ENCODE peak calls at places on chromosomes 2 and 18, in six cellular contexts. A, X, Z, R, M and V are unnamed samples.

GRCh38 chr2:182854405-182855105 is 11.9 kb downstream of the FRZB start:
- DNase-seq in R (no peak), Z (no peak), X (no peak), M (no peak), A (no peak), V (no peak)

GRCh38 chr2:187345338-187345737 is 102.7 kb downstream of the CALCRL start:
- DNase-seq in A (no peak), Z (no peak), R (no peak), M (no peak), X (no peak), V (no peak)

GRCh38 chr2:234974501-234975385 is 22.9 kb downstream of the SH3BP4 start:
- DNase-seq in Z (peak), A (no peak), M (peak), R (no peak), X (no peak), V (no peak)

GRCh38 chr18:67694787-67695186 is 178.3 kb upstream of the DSEL start:
- DNase-seq in M (no peak), X (no peak), Z (peak), R (no peak), A (no peak), V (no peak)

GRCh38 chr18:5627756-5628511 is 84.1 kb upstream of the EPB41L3 start:
- DNase-seq in R (no peak), M (no peak), A (peak), Z (no peak), X (no peak), V (no peak)

GRCh38 chr2:119914266-119914665 is 98.6 kb upstream of the EPB41L5 start:
- DNase-seq in M (no peak), Z (no peak), X (no peak), A (peak), R (no peak), V (no peak)

GRCh38 chr2:205094031-205094430 is 548.8 kb downstream of the PARD3B start:
- DNase-seq in X (no peak), Z (no peak), A (no peak), R (no peak), M (no peak), V (no peak)

GRCh38 chr2:162636206-162636728 is 202.3 kb downstream of the KCNH7 start:
- DNase-seq in X (no peak), M (no peak), A (no peak), R (no peak), Z (no peak), V (no peak)

GRCh38 chr2:216389565-216389964 is 17.3 kb upstream of the MARCHF4 start:
- DNase-seq in M (peak), R (no peak), X (no peak), A (no peak), Z (peak), V (no peak)

GRCh38 chr2:210546424-210547223 is 9.8 kb upstream of the CPS1 start:
- DNase-seq in X (no peak), A (peak), M (no peak), Z (no peak), R (no peak), V (no peak)

GRCh38 chr2:98412751-98413445 is 31.8 kb upstream of the INPP4A start:
- DNase-seq in A (peak), X (peak), Z (peak), M (peak), R (no peak), V (peak)

GRCh38 chr18:22493255-22493654 is 75.5 kb upstream of the CTAGE1 start:
- DNase-seq in Z (no peak), X (no peak), M (no peak), R (no peak), A (peak), V (no peak)

GRCh38 chr18:5469340-5469739 is 74.5 kb downstream of the EPB41L3 start:
- DNase-seq in Z (no peak), M (no peak), R (no peak), X (no peak), A (no peak), V (no peak)

GRCh38 chr18:57301573-57302230 is 50.7 kb upstream of the ST8SIA3 start:
- DNase-seq in Z (no peak), M (no peak), X (no peak), A (no peak), R (peak), V (no peak)

GRCh38 chr2:72915907-72916742 is 1.2 kb upstream of the EMX1 start:
- DNase-seq in Z (peak), A (peak), R (peak), X (peak), M (no peak), V (no peak)

GRCh38 chr2:127324635-127325034 is 30.7 kb upstream of the ERCC3 start:
- DNase-seq in M (peak), R (no peak), Z (peak), X (peak), A (peak), V (no peak)

GRCh38 chr2:207772081-207772843 is 2.6 kb upstream of the FZD5 start:
- DNase-seq in M (peak), R (no peak), X (no peak), Z (peak), A (peak), V (no peak)

GRCh38 chr2:235860111-235860510 is 308.1 kb downstream of the GBX2 start:
- DNase-seq in A (no peak), R (no peak), Z (peak), M (no peak), X (no peak), V (no peak)

GRCh38 chr2:174570325-174570958 is 27.2 kb downstream of the WIPF1 start:
- DNase-seq in X (no peak), M (no peak), Z (no peak), R (no peak), A (no peak), V (no peak)

GRCh38 chr2:36697424-36698066 is 1.0 kb downstream of the VIT start:
- DNase-seq in A (no peak), Z (no peak), X (no peak), R (no peak), M (peak), V (no peak)

GRCh38 chr18:79953921-79954651 is 2.6 kb upstream of the SLC66A2 start:
- DNase-seq in R (no peak), Z (no peak), X (no peak), A (peak), M (no peak), V (no peak)

GRCh38 chr2:167264380-167264779 is 376.1 kb downstream of the XIRP2 start:
- DNase-seq in A (no peak), R (no peak), Z (peak), M (no peak), X (peak), V (no peak)

GRCh38 chr2:28327963-28328922 is 64.4 kb upstream of the FOSL2 start:
- DNase-seq in A (no peak), Z (no peak), X (no peak), M (peak), R (no peak), V (no peak)

GRCh38 chr2:216164087-216164486 is 54.9 kb downstream of the XRCC5 start:
- DNase-seq in X (peak), A (no peak), M (no peak), R (no peak), Z (no peak), V (no peak)

GRCh38 chr2:166563894-166564293 is 69.8 kb upstream of the SCN7A start:
- DNase-seq in A (no peak), X (no peak), R (no peak), M (no peak), Z (peak), V (no peak)

GRCh38 chr2:121634354-121635307 is 14.6 kb downstream of the CLASP1 start:
- DNase-seq in A (no peak), M (peak), Z (peak), R (no peak), X (no peak), V (no peak)

GRCh38 chr18:48919547-48919946 is 31.2 kb downstream of the SMAD7 start:
- DNase-seq in Z (no peak), R (no peak), A (no peak), M (no peak), X (no peak), V (no peak)

GRCh38 chr2:45904267-45904921 is 252.9 kb downstream of the PRKCE start:
- DNase-seq in X (no peak), Z (no peak), R (no peak), M (peak), A (no peak), V (no peak)

GRCh38 chr18:46152808-46153617 is 48.8 kb downstream of the HAUS1 start:
- DNase-seq in M (peak), A (no peak), X (no peak), R (peak), Z (no peak), V (no peak)

GRCh38 chr2:48346124-48346536 is 183.8 kb upstream of the STON1 start:
- DNase-seq in M (peak), R (no peak), A (peak), Z (peak), X (peak), V (no peak)

GRCh38 chr2:10717630-10718029 is 3.8 kb upstream of the ATP6V1C2 start:
- DNase-seq in X (no peak), A (no peak), M (peak), R (no peak), Z (peak), V (no peak)

GRCh38 chr2:175676813-175677212 is 325.3 kb downstream of the LNPK start:
- DNase-seq in M (no peak), X (no peak), R (no peak), Z (no peak), A (no peak), V (no peak)
- TF ChIP-seq CTCF in M (peak), X (no peak), R (peak), Z (no peak), A (no peak), V (no peak)

DNA sequence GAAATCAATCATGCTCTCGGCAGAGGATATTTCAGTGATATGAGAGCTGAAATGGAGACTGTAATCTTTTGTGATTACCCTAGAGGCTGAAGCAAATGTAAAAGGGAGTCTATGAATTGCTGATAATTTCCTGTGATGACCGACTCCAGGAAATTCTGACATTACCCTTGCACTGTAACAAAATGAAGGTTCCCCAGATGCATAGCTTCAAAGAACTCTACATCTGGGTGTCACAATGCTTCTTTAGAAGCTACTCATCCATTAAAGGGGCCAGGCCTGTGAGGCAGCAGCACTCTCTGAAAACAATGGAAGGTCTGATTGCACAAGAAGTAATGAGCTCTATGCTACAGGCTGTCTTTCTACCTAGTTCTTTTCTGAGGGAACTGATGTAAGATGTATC is 268.3 kb upstream of the SESTD1 start:
- DNase-seq in X (peak), R (no peak), A (no peak), Z (peak), M (no peak), V (no peak)
- TF ChIP-seq CTCF in X (no peak), R (no peak), A (no peak), Z (no peak), M (no peak), V (no peak)

DNA sequence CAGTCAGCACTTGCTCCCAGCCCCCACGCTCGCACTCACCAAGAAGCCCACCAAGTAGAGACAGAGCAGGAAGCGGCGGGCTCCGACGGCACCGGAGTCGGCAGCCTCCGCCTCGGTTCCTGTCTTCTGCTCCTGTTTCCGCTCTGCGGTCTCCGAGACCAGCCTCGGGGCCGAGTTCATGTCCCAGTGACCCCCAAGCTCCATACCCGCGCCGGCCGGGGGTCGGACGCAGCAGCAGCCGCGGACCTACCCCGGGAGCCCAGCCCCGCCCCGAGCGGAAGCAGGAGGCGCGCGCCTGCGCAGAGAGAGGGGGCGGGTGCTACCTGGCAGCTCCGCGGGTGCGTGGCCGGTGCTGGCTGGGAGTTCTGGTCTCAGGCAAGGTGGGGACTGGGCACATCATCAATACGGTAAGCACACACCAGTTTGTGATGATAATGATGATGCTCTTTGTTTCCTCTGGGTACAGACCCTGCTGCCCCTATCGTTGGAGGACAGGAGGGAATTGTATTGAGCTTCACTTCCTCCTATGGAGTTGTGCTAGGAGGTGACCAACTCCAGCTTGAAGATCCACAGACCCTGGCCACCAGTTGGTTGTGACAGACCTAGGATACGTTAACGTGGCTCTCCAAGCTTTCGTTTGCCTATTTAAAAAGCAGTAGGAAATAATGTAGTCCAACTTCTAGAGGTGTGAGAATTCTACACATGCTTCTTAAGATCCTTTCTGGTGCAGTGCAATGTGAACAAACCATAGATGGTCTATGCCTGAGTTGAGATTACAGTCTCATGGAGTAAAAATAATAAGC is 25.0 kb upstream of the TMEM182 start:
- DNase-seq in R (peak), A (peak), Z (peak), X (peak), M (peak), V (peak)
- TF ChIP-seq CTCF in R (no peak), A (no peak), Z (peak), X (no peak), M (peak), V (no peak)

GRCh38 chr2:85326406-85326945 is 1.3 kb downstream of the TGOLN2 start:
- DNase-seq in Z (peak), R (no peak), A (no peak), M (no peak), X (peak), V (peak)

GRCh38 chr2:85329181-85329651 is 1.4 kb upstream of the TGOLN2 start:
- DNase-seq in Z (no peak), R (no peak), M (no peak), A (no peak), X (no peak), V (no peak)

GRCh38 chr2:85326946-85327756 is 638 bp downstream of the TGOLN2 start:
- DNase-seq in X (no peak), M (peak), R (peak), A (peak), Z (peak), V (peak)

GRCh38 chr2:85325466-85325811 is 2.4 kb downstream of the TGOLN2 start:
- DNase-seq in R (no peak), X (no peak), A (no peak), Z (no peak), M (no peak), V (no peak)

DNA sequence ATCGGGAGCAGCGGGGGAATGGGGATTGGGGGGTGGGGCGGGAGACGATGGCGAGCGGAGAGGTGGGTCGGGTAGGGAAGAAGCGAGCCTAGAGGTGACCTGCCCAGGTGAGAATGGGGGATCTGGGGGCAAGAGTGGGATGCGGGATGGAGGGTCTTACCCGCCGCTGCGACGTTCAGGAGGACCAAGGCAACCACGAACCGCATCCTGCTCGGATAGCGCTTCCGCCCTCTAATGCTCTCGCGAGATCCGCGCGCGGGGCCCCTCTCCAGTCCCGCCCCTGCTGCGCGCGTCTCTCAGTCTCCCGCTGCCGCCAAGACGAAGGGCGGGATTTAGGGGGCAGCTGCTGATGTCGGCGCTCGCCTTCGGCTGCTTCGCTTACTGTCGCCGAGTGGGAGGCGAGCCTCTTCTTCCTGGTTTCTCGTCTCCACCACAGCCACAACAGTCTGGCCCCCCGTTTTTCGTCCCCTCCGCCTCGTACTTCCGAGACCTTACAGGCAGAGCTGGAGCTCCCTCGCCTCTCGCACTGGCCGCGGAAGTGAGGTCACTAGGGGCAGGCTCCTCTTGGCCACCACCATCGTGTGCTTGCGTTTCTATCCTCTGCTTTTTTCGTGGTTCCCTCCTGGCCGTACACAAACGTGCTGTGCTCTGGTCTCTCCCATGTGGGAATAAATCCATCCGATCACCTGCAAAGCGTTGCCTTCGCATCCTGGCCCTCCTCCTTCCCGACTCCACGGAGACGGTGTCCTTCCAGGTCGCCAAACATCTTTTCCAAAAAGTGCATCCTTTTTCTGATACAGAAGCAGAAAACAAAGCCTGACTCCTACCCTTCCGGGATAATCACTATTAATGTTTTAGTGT is at the start of gene TGOLN2:
- DNase-seq in M (peak), A (peak), X (peak), Z (peak), R (peak), V (peak)
- TF ChIP-seq CTCF in M (peak), A (no peak), X (peak), Z (no peak), R (no peak), V (no peak)

DNA sequence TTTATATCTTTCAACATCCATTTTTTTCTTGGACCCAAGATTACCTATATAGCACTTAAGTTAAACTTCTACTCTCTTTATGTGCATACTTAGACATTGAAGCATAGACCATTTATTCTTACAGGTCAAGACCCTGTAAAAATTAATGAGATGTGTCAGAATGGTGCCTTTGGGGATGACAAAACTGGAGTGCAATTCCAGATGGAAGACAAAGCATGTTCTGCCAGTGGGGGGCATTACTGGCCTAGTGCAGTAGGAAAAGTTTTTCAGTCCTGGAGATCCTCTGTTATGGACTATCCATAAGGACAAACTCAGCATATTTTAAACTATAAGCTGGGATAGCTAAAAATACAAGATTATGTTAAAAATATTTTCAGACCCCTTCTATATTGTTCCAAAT is 57.8 kb upstream of the MMADHC start:
- DNase-seq in A (no peak), M (peak), Z (peak), X (no peak), R (no peak), V (no peak)
- TF ChIP-seq CTCF in A (no peak), M (peak), Z (peak), X (no peak), R (no peak), V (no peak)

GRCh38 chr2:194455358-194455757 is 1201.7 kb upstream of the SLC39A10 start:
- DNase-seq in Z (no peak), X (no peak), A (no peak), M (no peak), R (no peak), V (no peak)
- TF ChIP-seq CTCF in Z (no peak), X (no peak), A (no peak), M (no peak), R (no peak), V (no peak)

DNA sequence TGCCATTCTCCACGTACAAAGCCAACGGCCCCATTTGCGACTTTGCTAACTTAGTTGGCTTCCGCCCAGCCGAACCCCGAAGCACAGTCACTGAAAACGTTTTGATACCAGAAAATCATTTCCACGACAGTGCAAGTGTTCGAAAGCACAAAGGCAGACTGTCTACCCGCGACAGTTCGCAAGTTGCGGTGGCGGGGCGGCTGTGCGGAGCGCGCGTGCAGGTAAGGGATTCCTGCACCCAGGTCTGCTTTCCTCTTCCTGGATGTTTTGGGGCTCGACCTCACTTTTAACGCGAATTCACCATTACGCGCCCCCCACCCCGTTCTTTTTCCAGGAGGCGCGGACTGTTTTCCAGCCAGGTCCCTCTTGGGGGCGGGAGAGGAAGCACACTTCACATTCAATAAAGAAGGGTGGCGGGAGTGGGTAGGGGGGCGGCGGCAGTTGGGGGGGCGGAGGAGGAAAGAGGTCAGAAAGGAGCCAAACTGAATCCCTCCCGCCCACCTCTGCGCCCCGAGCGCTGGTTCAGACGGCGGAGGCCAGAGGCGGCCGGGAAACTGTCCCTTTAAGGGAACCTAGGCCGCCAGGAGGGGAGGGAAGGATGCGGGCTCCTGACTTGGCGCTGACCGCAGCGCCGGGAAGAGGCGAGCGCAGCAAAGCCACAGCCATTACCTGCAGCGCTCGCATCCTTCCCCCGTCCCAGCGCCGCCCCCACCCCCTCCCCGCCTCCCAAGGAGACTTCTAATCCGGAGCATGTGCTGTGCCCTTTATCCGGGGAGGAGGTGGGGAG is 107.5 kb upstream of the KCTD1 start:
- DNase-seq in M (peak), R (peak), X (no peak), Z (peak), A (peak), V (no peak)
- TF ChIP-seq CTCF in M (peak), R (peak), X (no peak), Z (peak), A (no peak), V (no peak)

GRCh38 chr18:34892379-34892778 is 148.8 kb upstream of the MAPRE2 start:
- DNase-seq in X (no peak), M (no peak), A (no peak), Z (no peak), R (no peak), V (no peak)
- TF ChIP-seq CTCF in X (no peak), M (no peak), A (no peak), Z (no peak), R (no peak), V (no peak)

GRCh38 chr2:237073552-237073951 is 12.1 kb upstream of the COPS8 start:
- DNase-seq in R (no peak), A (peak), X (no peak), M (peak), Z (peak), V (no peak)

GRCh38 chr2:237064203-237065061 is 21.3 kb upstream of the COPS8 start:
- DNase-seq in R (no peak), X (no peak), M (no peak), Z (no peak), A (no peak), V (no peak)

GRCh38 chr2:237065062-237065360 is 20.7 kb upstream of the COPS8 start:
- DNase-seq in Z (no peak), M (no peak), A (no peak), R (no peak), X (no peak), V (no peak)

GRCh38 chr2:237072067-237072931 is 13.4 kb upstream of the COPS8 start:
- DNase-seq in Z (peak), A (peak), X (peak), R (peak), M (peak), V (peak)

GRCh38 chr2:237067985-237068576 is 17.6 kb upstream of the COPS8 start:
- DNase-seq in Z (peak), R (no peak), M (no peak), X (no peak), A (no peak), V (no peak)
- TF ChIP-seq CTCF in Z (no peak), R (no peak), M (peak), X (no peak), A (peak), V (no peak)